ENCODE peak calls at places on chromosome 7, in nine cellular contexts. G is NCI-H748 treated with DMSO at 0.1 percent for 48 hours; Q is aorta; C is effector memory CD8-positive, alpha-beta T cell; I is ascending aorta; V is stimulated activated CD8-positive, alpha-beta memory T cell treated with anti-CD3 and anti-CD28 coated beads, Interleukin-4, amount 100 ng/mL, for 48 hours; S is Right ventricle myocardium superior; W is NCI-H2171; N is skeletal muscle cell. R is an unnamed sample.

GRCh38 chr7:90692396-90692795 is 96.3 kb downstream of the CDK14 start:
- DNase-seq in G (no peak), Q (no peak), C (no peak), I (no peak), V (no peak), S (no peak), W (no peak), N (no peak), R (no peak)

GRCh38 chr7:108511939-108512338 is 14.0 kb downstream of the PNPLA8 start:
- DNase-seq in G (no peak), Q (no peak), C (no peak), I (no peak), V (no peak), S (no peak), W (no peak), N (no peak), R (no peak)

GRCh38 chr7:50552921-50553320 is 12.3 kb downstream of the DDC start:
- DNase-seq in G (no peak), Q (no peak), C (no peak), I (no peak), V (no peak), S (no peak), W (no peak), N (no peak), R (peak)

GRCh38 chr7:26153246-26153822 is 1.3 kb downstream of the NFE2L3 start:
- DNase-seq in G (no peak), Q (no peak), C (no peak), I (no peak), V (peak), S (no peak), W (no peak), N (no peak), R (no peak)

GRCh38 chr7:47170516-47170915 is 411.4 kb downstream of the TNS3 start:
- DNase-seq in G (no peak), Q (no peak), C (no peak), I (no peak), V (no peak), S (no peak), W (no peak), N (no peak), R (no peak)

GRCh38 chr7:130151591-130152269 is 53.5 kb downstream of the TMEM209 start:
- DNase-seq in G (no peak), Q (no peak), C (peak), I (no peak), V (peak), S (no peak), W (no peak), N (no peak), R (no peak)

GRCh38 chr7:44671069-44671468 is 64.6 kb downstream of the OGDH start:
- DNase-seq in G (no peak), Q (no peak), C (no peak), I (no peak), V (no peak), S (no peak), W (no peak), N (no peak), R (no peak)

GRCh38 chr7:140512317-140513000 is 33.2 kb upstream of the MKRN1 start:
- DNase-seq in G (peak), Q (no peak), C (no peak), I (no peak), V (no peak), S (peak), W (peak), N (no peak), R (no peak)

GRCh38 chr7:35694161-35694783 is 663 bp downstream of the HERPUD2 start:
- DNase-seq in G (peak), Q (no peak), C (peak), I (no peak), V (peak), S (peak), W (no peak), N (no peak), R (no peak)

GRCh38 chr7:1360521-1360971 is 98.7 kb downstream of the MICALL2 start:
- DNase-seq in G (no peak), Q (peak), C (no peak), I (no peak), V (no peak), S (peak), W (no peak), N (no peak), R (no peak)

GRCh38 chr7:149714910-149715471 is 58.4 kb downstream of the ZNF467 start:
- DNase-seq in G (no peak), Q (no peak), C (peak), I (no peak), V (peak), S (no peak), W (no peak), N (no peak), R (no peak)

GRCh38 chr7:111264111-111264868 is 173.4 kb downstream of the LRRN3 start:
- DNase-seq in G (no peak), Q (no peak), C (no peak), I (no peak), V (no peak), S (no peak), W (no peak), N (no peak), R (no peak)

GRCh38 chr7:16695621-16696237 is 49.7 kb downstream of the BZW2 start:
- DNase-seq in G (peak), Q (no peak), C (no peak), I (no peak), V (no peak), S (no peak), W (peak), N (no peak), R (peak)

GRCh38 chr7:29035044-29035740 is 77.1 kb upstream of the TRIL start:
- DNase-seq in G (no peak), Q (peak), C (no peak), I (no peak), V (peak), S (no peak), W (no peak), N (peak), R (peak)

GRCh38 chr7:121274467-121274866 is 54.3 kb upstream of the WNT16 start:
- DNase-seq in G (no peak), Q (no peak), C (no peak), I (no peak), V (no peak), S (no peak), W (no peak), N (no peak), R (no peak)

GRCh38 chr7:954330-955238 is at the start of gene ADAP1:
- DNase-seq in G (no peak), Q (peak), C (peak), I (no peak), V (peak), S (peak), W (peak), N (no peak), R (no peak)

GRCh38 chr7:140196361-140197217 is 19.8 kb upstream of the KDM7A start:
- DNase-seq in G (no peak), Q (peak), C (no peak), I (peak), V (no peak), S (peak), W (no peak), N (no peak), R (no peak)

GRCh38 chr7:106216517-106217088 is 68.2 kb downstream of the NAMPT start:
- DNase-seq in G (no peak), Q (peak), C (no peak), I (no peak), V (no peak), S (no peak), W (no peak), N (peak), R (peak)

GRCh38 chr7:44396931-44397525 is 71.6 kb upstream of the CAMK2B start:
- DNase-seq in G (no peak), Q (no peak), C (no peak), I (no peak), V (no peak), S (no peak), W (no peak), N (no peak), R (no peak)

GRCh38 chr7:96679886-96680285 is 29.8 kb downstream of the SEM1 start:
- DNase-seq in G (no peak), Q (no peak), C (no peak), I (no peak), V (no peak), S (no peak), W (no peak), N (no peak), R (no peak)

GRCh38 chr7:34133356-34133982 is 228.1 kb downstream of the BMPER start:
- DNase-seq in G (no peak), Q (no peak), C (no peak), I (no peak), V (no peak), S (no peak), W (no peak), N (peak), R (no peak)

GRCh38 chr7:70527489-70527888 is 604.5 kb upstream of the GALNT17 start:
- DNase-seq in G (peak), Q (no peak), C (no peak), I (no peak), V (no peak), S (no peak), W (no peak), N (no peak), R (no peak)

GRCh38 chr7:131604841-131605279 is 48.4 kb upstream of the PODXL start:
- DNase-seq in G (no peak), Q (no peak), C (no peak), I (no peak), V (no peak), S (no peak), W (no peak), N (peak), R (peak)

GRCh38 chr7:99386584-99387238 is 12.2 kb downstream of the ARPC1B start:
- DNase-seq in G (no peak), Q (no peak), C (peak), I (no peak), V (no peak), S (no peak), W (no peak), N (no peak), R (no peak)

GRCh38 chr7:89926721-89927120 is 227.5 kb upstream of the STEAP1 start:
- DNase-seq in G (no peak), Q (no peak), C (no peak), I (no peak), V (no peak), S (no peak), W (no peak), N (no peak), R (no peak)

GRCh38 chr7:55533050-55533728 is 39.1 kb downstream of the VOPP1 start:
- DNase-seq in G (no peak), Q (peak), C (peak), I (peak), V (peak), S (no peak), W (peak), N (peak), R (no peak)

GRCh38 chr7:108421720-108422331 is 34.4 kb downstream of the NRCAM start:
- DNase-seq in G (no peak), Q (no peak), C (no peak), I (no peak), V (no peak), S (no peak), W (no peak), N (no peak), R (no peak)

GRCh38 chr7:122764020-122764419 is 61.3 kb upstream of the RNF148 start:
- DNase-seq in G (no peak), Q (no peak), C (no peak), I (no peak), V (no peak), S (no peak), W (no peak), N (no peak), R (no peak)

GRCh38 chr7:45890902-45891461 is 2.7 kb downstream of the IGFBP1 start:
- DNase-seq in G (peak), Q (no peak), C (no peak), I (no peak), V (no peak), S (no peak), W (peak), N (no peak), R (no peak)

GRCh38 chr7:102469972-102470825 is 5.4 kb downstream of the LRWD1 start:
- DNase-seq in G (no peak), Q (peak), C (no peak), I (no peak), V (no peak), S (peak), W (no peak), N (no peak), R (no peak)

GRCh38 chr7:79502151-79502550 is 48.7 kb upstream of the MAGI2 start:
- DNase-seq in G (no peak), Q (no peak), C (no peak), I (no peak), V (no peak), S (no peak), W (no peak), N (no peak), R (no peak)

GRCh38 chr7:111741811-111742240 is 179.5 kb upstream of the IMMP2L start:
- DNase-seq in G (peak), Q (no peak), C (peak), I (no peak), V (peak), S (peak), W (peak), N (no peak), R (peak)

GRCh38 chr7:116394106-116394505 is 105.4 kb upstream of the CAV2 start:
- DNase-seq in G (no peak), Q (no peak), C (no peak), I (no peak), V (no peak), S (no peak), W (no peak), N (no peak), R (no peak)

GRCh38 chr7:50814166-50814565 is 31.5 kb upstream of the GRB10 start:
- DNase-seq in G (no peak), Q (no peak), C (no peak), I (no peak), V (no peak), S (no peak), W (no peak), N (no peak), R (no peak)